ENCODE peak calls at places on chromosomes 11 and 22, in eight cellular contexts. One of them, this sample, is unnamed.

GRCh38 chr11:119316017-119316728 is 757 bp downstream of the MCAM start:
- DNase-seq in H4: peak
- DNase-seq in brain microvascular endothelial cell: no peak
- DNase-seq in HEK293T: no peak
- DNase-seq in hepatocyte: no peak
- DNase-seq in activated effector memory CD4-positive, alpha-beta T cell treated with anti-CD3 and anti-CD28 coated beads, Interleukin-2, amount 50 U/mL, for 16 hours: no peak
- DNase-seq in HL-60: no peak
- DNase-seq in esophagus squamous epithelium: no peak
- DNase-seq in this sample: no peak

GRCh38 chr22:50301581-50301991 is 5.9 kb downstream of the PLXNB2 start:
- DNase-seq in H4: no peak
- DNase-seq in brain microvascular endothelial cell: no peak
- DNase-seq in HEK293T: no peak
- DNase-seq in hepatocyte: peak
- DNase-seq in activated effector memory CD4-positive, alpha-beta T cell treated with anti-CD3 and anti-CD28 coated beads, Interleukin-2, amount 50 U/mL, for 16 hours: no peak
- DNase-seq in HL-60: no peak
- DNase-seq in esophagus squamous epithelium: no peak
- DNase-seq in this sample: no peak

GRCh38 chr11:116697639-116698038 is 75.1 kb downstream of the BUD13 start:
- DNase-seq in H4: no peak
- DNase-seq in brain microvascular endothelial cell: no peak
- DNase-seq in HEK293T: no peak
- DNase-seq in hepatocyte: no peak
- DNase-seq in activated effector memory CD4-positive, alpha-beta T cell treated with anti-CD3 and anti-CD28 coated beads, Interleukin-2, amount 50 U/mL, for 16 hours: no peak
- DNase-seq in HL-60: no peak
- DNase-seq in esophagus squamous epithelium: no peak
- DNase-seq in this sample: no peak

GRCh38 chr11:6599449-6599848 is 4.0 kb downstream of the RRP8 start:
- DNase-seq in H4: no peak
- DNase-seq in brain microvascular endothelial cell: no peak
- DNase-seq in HEK293T: no peak
- DNase-seq in hepatocyte: no peak
- DNase-seq in activated effector memory CD4-positive, alpha-beta T cell treated with anti-CD3 and anti-CD28 coated beads, Interleukin-2, amount 50 U/mL, for 16 hours: no peak
- DNase-seq in HL-60: no peak
- DNase-seq in esophagus squamous epithelium: no peak
- DNase-seq in this sample: no peak

GRCh38 chr11:64297722-64298358 is 2.3 kb upstream of the CATSPERZ start:
- DNase-seq in H4: no peak
- DNase-seq in brain microvascular endothelial cell: no peak
- DNase-seq in HEK293T: no peak
- DNase-seq in hepatocyte: no peak
- DNase-seq in activated effector memory CD4-positive, alpha-beta T cell treated with anti-CD3 and anti-CD28 coated beads, Interleukin-2, amount 50 U/mL, for 16 hours: no peak
- DNase-seq in HL-60: no peak
- DNase-seq in esophagus squamous epithelium: no peak
- DNase-seq in this sample: no peak

GRCh38 chr11:34333787-34334186 is 24.0 kb downstream of the ABTB2 start:
- DNase-seq in H4: no peak
- DNase-seq in brain microvascular endothelial cell: no peak
- DNase-seq in HEK293T: no peak
- DNase-seq in hepatocyte: no peak
- DNase-seq in activated effector memory CD4-positive, alpha-beta T cell treated with anti-CD3 and anti-CD28 coated beads, Interleukin-2, amount 50 U/mL, for 16 hours: no peak
- DNase-seq in HL-60: no peak
- DNase-seq in esophagus squamous epithelium: no peak
- DNase-seq in this sample: no peak

GRCh38 chr11:98069861-98070260 is 950.9 kb upstream of the CNTN5 start:
- DNase-seq in H4: no peak
- DNase-seq in brain microvascular endothelial cell: no peak
- DNase-seq in HEK293T: peak
- DNase-seq in hepatocyte: no peak
- DNase-seq in activated effector memory CD4-positive, alpha-beta T cell treated with anti-CD3 and anti-CD28 coated beads, Interleukin-2, amount 50 U/mL, for 16 hours: no peak
- DNase-seq in HL-60: no peak
- DNase-seq in esophagus squamous epithelium: no peak
- DNase-seq in this sample: no peak

GRCh38 chr11:1103401-1104360 is 29.0 kb downstream of the MUC2 start:
- DNase-seq in H4: no peak
- DNase-seq in brain microvascular endothelial cell: no peak
- DNase-seq in HEK293T: no peak
- DNase-seq in hepatocyte: no peak
- DNase-seq in activated effector memory CD4-positive, alpha-beta T cell treated with anti-CD3 and anti-CD28 coated beads, Interleukin-2, amount 50 U/mL, for 16 hours: no peak
- DNase-seq in HL-60: no peak
- DNase-seq in esophagus squamous epithelium: no peak
- DNase-seq in this sample: no peak

GRCh38 chr11:132718711-132719641 is 813.3 kb downstream of the OPCML start:
- DNase-seq in H4: peak
- DNase-seq in brain microvascular endothelial cell: peak
- DNase-seq in HEK293T: no peak
- DNase-seq in hepatocyte: no peak
- DNase-seq in activated effector memory CD4-positive, alpha-beta T cell treated with anti-CD3 and anti-CD28 coated beads, Interleukin-2, amount 50 U/mL, for 16 hours: peak
- DNase-seq in HL-60: no peak
- DNase-seq in esophagus squamous epithelium: no peak
- DNase-seq in this sample: no peak

GRCh38 chr11:35413568-35413967 is 5.8 kb downstream of the SLC1A2 start:
- DNase-seq in H4: no peak
- DNase-seq in brain microvascular endothelial cell: no peak
- DNase-seq in HEK293T: no peak
- DNase-seq in hepatocyte: no peak
- DNase-seq in activated effector memory CD4-positive, alpha-beta T cell treated with anti-CD3 and anti-CD28 coated beads, Interleukin-2, amount 50 U/mL, for 16 hours: no peak
- DNase-seq in HL-60: no peak
- DNase-seq in esophagus squamous epithelium: no peak
- DNase-seq in this sample: no peak

GRCh38 chr22:45496451-45496941 is 6.2 kb upstream of the FBLN1 start:
- DNase-seq in H4: no peak
- DNase-seq in brain microvascular endothelial cell: no peak
- DNase-seq in HEK293T: no peak
- DNase-seq in hepatocyte: no peak
- DNase-seq in activated effector memory CD4-positive, alpha-beta T cell treated with anti-CD3 and anti-CD28 coated beads, Interleukin-2, amount 50 U/mL, for 16 hours: no peak
- DNase-seq in HL-60: no peak
- DNase-seq in esophagus squamous epithelium: no peak
- DNase-seq in this sample: no peak

GRCh38 chr11:121967131-121967689 is 148.8 kb downstream of the BLID start:
- DNase-seq in H4: no peak
- DNase-seq in brain microvascular endothelial cell: no peak
- DNase-seq in HEK293T: no peak
- DNase-seq in hepatocyte: no peak
- DNase-seq in activated effector memory CD4-positive, alpha-beta T cell treated with anti-CD3 and anti-CD28 coated beads, Interleukin-2, amount 50 U/mL, for 16 hours: no peak
- DNase-seq in HL-60: no peak
- DNase-seq in esophagus squamous epithelium: no peak
- DNase-seq in this sample: no peak